ENCODE peak calls at places on chromosome 18, in nine cellular contexts. Z is GM23248, C is neural progenitor cell, S is hepatocyte, O is PC-3, R is HCT116, P is SK-N-SH, M is GM23338, A is OCI-LY7. V is an unnamed sample.

GRCh38 chr18:80223581-80224148 is 23.6 kb downstream of the PARD6G start:
- DNase-seq in Z (no peak), C (no peak), S (no peak), O (no peak), R (no peak), P (no peak), M (no peak), A (no peak), V (no peak)

GRCh38 chr18:59885579-59886163 is 14.1 kb upstream of the PMAIP1 start:
- DNase-seq in Z (peak), C (no peak), S (no peak), O (peak), R (no peak), P (no peak), M (no peak), A (peak), V (peak)

GRCh38 chr18:5294618-5295230 is 802 bp downstream of the ZBTB14 start:
- DNase-seq in Z (no peak), C (no peak), S (no peak), O (peak), R (no peak), P (no peak), M (peak), A (peak), V (peak)

GRCh38 chr18:13513481-13513880 is 212.9 kb downstream of the FAM210A start:
- DNase-seq in Z (no peak), C (no peak), S (no peak), O (no peak), R (no peak), P (no peak), M (no peak), A (no peak), V (no peak)

GRCh38 chr18:43034683-43035500 is 80.6 kb downstream of the RIT2 start:
- DNase-seq in Z (no peak), C (no peak), S (peak), O (peak), R (no peak), P (no peak), M (peak), A (no peak), V (no peak)

GRCh38 chr18:74229005-74229404 is 62.8 kb downstream of the CYB5A start:
- DNase-seq in Z (no peak), C (no peak), S (no peak), O (no peak), R (no peak), P (no peak), M (no peak), A (no peak), V (no peak)

GRCh38 chr18:47149457-47150028 is 757 bp downstream of the HDHD2 start:
- DNase-seq in Z (peak), C (peak), S (peak), O (no peak), R (no peak), P (peak), M (peak), A (no peak), V (no peak)

GRCh38 chr18:22169011-22169888 is at the start of gene GATA6:
- DNase-seq in Z (peak), C (peak), S (peak), O (peak), R (peak), P (peak), M (peak), A (no peak), V (no peak)

GRCh38 chr18:26976206-26976605 is 110.7 kb upstream of the AQP4 start:
- DNase-seq in Z (no peak), C (no peak), S (no peak), O (no peak), R (no peak), P (peak), M (no peak), A (no peak), V (no peak)

GRCh38 chr18:2087877-2088673 is 483.2 kb downstream of the METTL4 start:
- DNase-seq in Z (no peak), C (no peak), S (peak), O (no peak), R (no peak), P (no peak), M (no peak), A (no peak), V (no peak)

GRCh38 chr18:23137788-23138216 is 2.5 kb downstream of the CABLES1 start:
- DNase-seq in Z (no peak), C (no peak), S (no peak), O (no peak), R (no peak), P (no peak), M (no peak), A (no peak), V (peak)

GRCh38 chr18:22040527-22040926 is 128.9 kb upstream of the GATA6 start:
- DNase-seq in Z (no peak), C (no peak), S (no peak), O (no peak), R (no peak), P (no peak), M (no peak), A (no peak), V (no peak)

GRCh38 chr18:47615043-47615442 is 315.4 kb downstream of the SMAD2 start:
- DNase-seq in Z (no peak), C (no peak), S (no peak), O (no peak), R (no peak), P (no peak), M (no peak), A (no peak), V (no peak)

GRCh38 chr18:9642799-9643445 is 28.6 kb upstream of the PPP4R1 start:
- DNase-seq in Z (peak), C (no peak), S (no peak), O (peak), R (no peak), P (no peak), M (peak), A (no peak), V (no peak)

GRCh38 chr18:54647176-54647575 is 56.1 kb downstream of the DYNAP start:
- DNase-seq in Z (peak), C (peak), S (peak), O (peak), R (peak), P (peak), M (peak), A (peak), V (peak)

GRCh38 chr18:63098014-63098981 is 221.3 kb downstream of the BCL2 start:
- DNase-seq in Z (no peak), C (no peak), S (no peak), O (no peak), R (no peak), P (no peak), M (no peak), A (peak), V (peak)
- H3K4me3 ChIP-seq in Z (no peak), C (no peak), S (no peak), O (no peak), R (no peak), P (no peak), M (no peak), A (no peak), V (peak)

GRCh38 chr18:57801379-57802165 is 1.5 kb downstream of the ATP8B1 start:
- DNase-seq in Z (peak), C (peak), S (peak), O (peak), R (no peak), P (peak), M (peak), A (no peak), V (no peak)
- H3K27ac ChIP-seq in Z (peak), C (no peak), S (peak), O (peak), R (no peak), P (peak), M (no peak), A (no peak), V (no peak)

GRCh38 chr18:39527465-39527864 is 1961.9 kb upstream of the CELF4 start:
- DNase-seq in Z (no peak), C (no peak), S (no peak), O (no peak), R (no peak), P (no peak), M (no peak), A (no peak), V (no peak)

GRCh38 chr18:39521164-39521563 is 1955.6 kb upstream of the CELF4 start:
- DNase-seq in Z (no peak), C (no peak), S (no peak), O (no peak), R (no peak), P (no peak), M (no peak), A (no peak), V (no peak)

GRCh38 chr18:39519741-39520140 is 1954.1 kb upstream of the CELF4 start:
- DNase-seq in Z (no peak), C (no peak), S (no peak), O (peak), R (no peak), P (no peak), M (no peak), A (no peak), V (no peak)

GRCh38 chr18:39523281-39523680 is 1957.7 kb upstream of the CELF4 start:
- DNase-seq in Z (peak), C (no peak), S (peak), O (peak), R (peak), P (no peak), M (no peak), A (no peak), V (no peak)
- TF ChIP-seq EZH2phosphoT487 in Z (no peak), C (no peak), S (no peak), O (no peak), R (no peak), P (no peak), M (no peak), A (no peak), V (no peak)

GRCh38 chr18:49457616-49458015 is 2.8 kb downstream of the DYM start:
- DNase-seq in Z (no peak), C (no peak), S (no peak), O (no peak), R (no peak), P (no peak), M (no peak), A (no peak), V (no peak)
- H3K4me3 ChIP-seq in Z (no peak), C (no peak), S (no peak), O (no peak), R (no peak), P (no peak), M (no peak), A (no peak), V (no peak)

GRCh38 chr18:3615374-3615773 is 165.4 kb downstream of the TGIF1 start:
- DNase-seq in Z (no peak), C (no peak), S (no peak), O (no peak), R (no peak), P (no peak), M (no peak), A (peak), V (no peak)
- H3K27ac ChIP-seq in Z (no peak), C (peak), S (no peak), O (no peak), R (peak), P (no peak), M (peak), A (no peak), V (no peak)

GRCh38 chr18:58536187-58536516 is 92.7 kb downstream of the ALPK2 start:
- DNase-seq in Z (no peak), C (no peak), S (no peak), O (no peak), R (no peak), P (no peak), M (no peak), A (no peak), V (no peak)

GRCh38 chr18:58534535-58535301 is 94.2 kb downstream of the ALPK2 start:
- DNase-seq in Z (no peak), C (no peak), S (no peak), O (no peak), R (no peak), P (no peak), M (peak), A (no peak), V (no peak)

GRCh38 chr18:58536534-58537271 is 92.2 kb downstream of the ALPK2 start:
- DNase-seq in Z (no peak), C (no peak), S (no peak), O (no peak), R (no peak), P (no peak), M (no peak), A (peak), V (peak)

GRCh38 chr18:58533771-58534170 is 95.1 kb downstream of the ALPK2 start:
- DNase-seq in Z (no peak), C (no peak), S (no peak), O (no peak), R (no peak), P (no peak), M (no peak), A (no peak), V (no peak)

DNA sequence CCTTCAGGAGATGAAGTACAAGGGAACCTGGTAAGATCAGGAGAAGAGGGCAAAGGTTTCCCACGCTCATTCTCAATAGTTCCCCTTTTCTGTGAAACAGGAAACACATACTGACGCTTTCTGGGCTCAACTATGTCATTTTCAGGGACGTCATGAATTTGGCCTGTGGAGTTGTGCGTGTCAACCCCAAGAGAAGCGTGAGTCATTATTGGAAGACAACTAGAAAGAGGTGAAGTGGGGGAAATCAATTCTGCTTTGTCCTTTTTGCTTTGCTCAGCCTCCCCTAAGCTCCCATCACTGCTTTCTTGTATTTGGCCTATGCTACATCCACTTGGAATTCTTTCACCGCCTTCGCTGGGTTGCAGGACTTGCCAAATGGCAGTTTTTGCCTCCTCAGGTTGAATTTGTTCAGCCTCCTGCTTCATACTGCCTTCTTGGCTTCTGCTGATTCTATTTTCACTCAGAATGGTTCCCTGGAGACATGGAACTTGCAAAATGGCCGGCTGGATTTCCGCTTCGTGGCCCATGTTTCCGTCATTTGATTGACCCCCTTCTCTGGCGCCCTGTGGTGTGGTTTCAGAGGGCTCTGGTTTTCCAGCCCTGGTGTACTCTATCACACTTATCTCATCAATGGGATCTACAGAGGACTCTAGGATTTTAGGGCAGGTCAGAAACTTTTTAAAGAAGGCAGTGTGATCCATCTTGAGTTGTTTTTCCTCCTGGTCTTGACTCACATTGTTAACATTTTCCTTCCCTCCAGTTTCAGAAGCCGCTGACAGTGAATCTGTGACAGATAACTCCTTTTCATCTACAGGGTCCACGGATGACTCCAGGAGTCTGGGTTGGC is 93.3 kb downstream of the ALPK2 start:
- DNase-seq in Z (peak), C (no peak), S (no peak), O (no peak), R (no peak), P (no peak), M (no peak), A (no peak), V (no peak)
- TF ChIP-seq EZH2phosphoT487 in Z (no peak), C (no peak), S (no peak), O (no peak), R (no peak), P (no peak), M (no peak), A (no peak), V (no peak)